ENCODE peak calls at places on chromosomes 16 and 17, in nine cellular contexts. One of them, this sample, is unnamed.

GRCh38 chr17:9150407-9151090 is 129.2 kb downstream of the NTN1 start:
- DNase-seq in transverse colon: peak
- DNase-seq in heart right ventricle: no peak
- DNase-seq in substantia nigra: no peak
- DNase-seq in Caki2: no peak
- DNase-seq in CD4-positive, CD25-positive, alpha-beta regulatory T cell: no peak
- DNase-seq in mesenteric fat pad: no peak
- DNase-seq in fibroblast of gingiva: no peak
- DNase-seq in CD8-positive, alpha-beta memory T cell: no peak
- DNase-seq in this sample: peak

GRCh38 chr17:19706791-19707727 is 9.3 kb downstream of the SLC47A2 start:
- DNase-seq in transverse colon: no peak
- DNase-seq in heart right ventricle: no peak
- DNase-seq in substantia nigra: no peak
- DNase-seq in Caki2: no peak
- DNase-seq in CD4-positive, CD25-positive, alpha-beta regulatory T cell: no peak
- DNase-seq in mesenteric fat pad: peak
- DNase-seq in fibroblast of gingiva: no peak
- DNase-seq in CD8-positive, alpha-beta memory T cell: no peak
- DNase-seq in this sample: no peak

GRCh38 chr17:9907883-9908648 is 3.0 kb upstream of the RCVRN start:
- DNase-seq in transverse colon: no peak
- DNase-seq in heart right ventricle: no peak
- DNase-seq in substantia nigra: no peak
- DNase-seq in Caki2: no peak
- DNase-seq in CD4-positive, CD25-positive, alpha-beta regulatory T cell: no peak
- DNase-seq in mesenteric fat pad: no peak
- DNase-seq in fibroblast of gingiva: no peak
- DNase-seq in CD8-positive, alpha-beta memory T cell: no peak
- DNase-seq in this sample: no peak

GRCh38 chr16:47777191-47777590 is 316.1 kb downstream of the PHKB start:
- DNase-seq in transverse colon: no peak
- DNase-seq in heart right ventricle: no peak
- DNase-seq in substantia nigra: no peak
- DNase-seq in Caki2: no peak
- DNase-seq in CD4-positive, CD25-positive, alpha-beta regulatory T cell: no peak
- DNase-seq in mesenteric fat pad: no peak
- DNase-seq in fibroblast of gingiva: no peak
- DNase-seq in CD8-positive, alpha-beta memory T cell: no peak
- DNase-seq in this sample: peak

GRCh38 chr17:56292010-56292409 is 138.7 kb downstream of the ANKFN1 start:
- DNase-seq in transverse colon: no peak
- DNase-seq in heart right ventricle: no peak
- DNase-seq in substantia nigra: no peak
- DNase-seq in Caki2: no peak
- DNase-seq in CD4-positive, CD25-positive, alpha-beta regulatory T cell: no peak
- DNase-seq in mesenteric fat pad: no peak
- DNase-seq in fibroblast of gingiva: peak
- DNase-seq in CD8-positive, alpha-beta memory T cell: no peak
- DNase-seq in this sample: peak

GRCh38 chr16:29664133-29664912 is 1.3 kb downstream of the SPN start:
- DNase-seq in transverse colon: peak
- DNase-seq in heart right ventricle: no peak
- DNase-seq in substantia nigra: no peak
- DNase-seq in Caki2: no peak
- DNase-seq in CD4-positive, CD25-positive, alpha-beta regulatory T cell: peak
- DNase-seq in mesenteric fat pad: no peak
- DNase-seq in fibroblast of gingiva: no peak
- DNase-seq in CD8-positive, alpha-beta memory T cell: peak
- DNase-seq in this sample: no peak

GRCh38 chr17:61395983-61396585 is 3.6 kb upstream of the TBX2 start:
- DNase-seq in transverse colon: no peak
- DNase-seq in heart right ventricle: no peak
- DNase-seq in substantia nigra: no peak
- DNase-seq in Caki2: no peak
- DNase-seq in CD4-positive, CD25-positive, alpha-beta regulatory T cell: no peak
- DNase-seq in mesenteric fat pad: no peak
- DNase-seq in fibroblast of gingiva: no peak
- DNase-seq in CD8-positive, alpha-beta memory T cell: no peak
- DNase-seq in this sample: no peak

GRCh38 chr16:56662357-56663354 is 4.9 kb downstream of the MT1F start:
- DNase-seq in transverse colon: no peak
- DNase-seq in heart right ventricle: no peak
- DNase-seq in substantia nigra: no peak
- DNase-seq in Caki2: no peak
- DNase-seq in CD4-positive, CD25-positive, alpha-beta regulatory T cell: no peak
- DNase-seq in mesenteric fat pad: no peak
- DNase-seq in fibroblast of gingiva: no peak
- DNase-seq in CD8-positive, alpha-beta memory T cell: peak
- DNase-seq in this sample: no peak

GRCh38 chr17:74369221-74369620 is 1.9 kb downstream of the GPR142 start:
- DNase-seq in transverse colon: peak
- DNase-seq in heart right ventricle: peak
- DNase-seq in substantia nigra: no peak
- DNase-seq in Caki2: no peak
- DNase-seq in CD4-positive, CD25-positive, alpha-beta regulatory T cell: no peak
- DNase-seq in mesenteric fat pad: no peak
- DNase-seq in fibroblast of gingiva: no peak
- DNase-seq in CD8-positive, alpha-beta memory T cell: no peak
- DNase-seq in this sample: no peak

GRCh38 chr17:33486135-33486886 is 193.2 kb upstream of the ASIC2 start:
- DNase-seq in transverse colon: no peak
- DNase-seq in heart right ventricle: no peak
- DNase-seq in substantia nigra: no peak
- DNase-seq in Caki2: no peak
- DNase-seq in CD4-positive, CD25-positive, alpha-beta regulatory T cell: no peak
- DNase-seq in mesenteric fat pad: no peak
- DNase-seq in fibroblast of gingiva: no peak
- DNase-seq in CD8-positive, alpha-beta memory T cell: no peak
- DNase-seq in this sample: no peak

GRCh38 chr16:52993179-52993578 is 59.5 kb downstream of the CHD9NB start:
- DNase-seq in transverse colon: no peak
- DNase-seq in heart right ventricle: no peak
- DNase-seq in substantia nigra: no peak
- DNase-seq in Caki2: no peak
- DNase-seq in CD4-positive, CD25-positive, alpha-beta regulatory T cell: no peak
- DNase-seq in mesenteric fat pad: no peak
- DNase-seq in fibroblast of gingiva: no peak
- DNase-seq in CD8-positive, alpha-beta memory T cell: no peak
- DNase-seq in this sample: no peak

GRCh38 chr17:65017375-65017774 is 39.2 kb downstream of the GNA13 start:
- DNase-seq in transverse colon: no peak
- DNase-seq in heart right ventricle: no peak
- DNase-seq in substantia nigra: no peak
- DNase-seq in Caki2: no peak
- DNase-seq in CD4-positive, CD25-positive, alpha-beta regulatory T cell: no peak
- DNase-seq in mesenteric fat pad: no peak
- DNase-seq in fibroblast of gingiva: no peak
- DNase-seq in CD8-positive, alpha-beta memory T cell: no peak
- DNase-seq in this sample: no peak

GRCh38 chr17:32120086-32120485 is 22.2 kb upstream of the RHOT1 start:
- DNase-seq in transverse colon: no peak
- DNase-seq in heart right ventricle: no peak
- DNase-seq in substantia nigra: no peak
- DNase-seq in Caki2: no peak
- DNase-seq in CD4-positive, CD25-positive, alpha-beta regulatory T cell: no peak
- DNase-seq in mesenteric fat pad: no peak
- DNase-seq in fibroblast of gingiva: no peak
- DNase-seq in CD8-positive, alpha-beta memory T cell: no peak
- DNase-seq in this sample: no peak

GRCh38 chr17:7025240-7025639 is 2.4 kb downstream of the BCL6B start:
- DNase-seq in transverse colon: no peak
- DNase-seq in heart right ventricle: no peak
- DNase-seq in substantia nigra: no peak
- DNase-seq in Caki2: peak
- DNase-seq in CD4-positive, CD25-positive, alpha-beta regulatory T cell: no peak
- DNase-seq in mesenteric fat pad: no peak
- DNase-seq in fibroblast of gingiva: no peak
- DNase-seq in CD8-positive, alpha-beta memory T cell: no peak
- DNase-seq in this sample: no peak

GRCh38 chr17:17700251-17700969 is 19.2 kb downstream of the RAI1 start:
- DNase-seq in transverse colon: peak
- DNase-seq in heart right ventricle: peak
- DNase-seq in substantia nigra: no peak
- DNase-seq in Caki2: no peak
- DNase-seq in CD4-positive, CD25-positive, alpha-beta regulatory T cell: no peak
- DNase-seq in mesenteric fat pad: no peak
- DNase-seq in fibroblast of gingiva: no peak
- DNase-seq in CD8-positive, alpha-beta memory T cell: no peak
- DNase-seq in this sample: no peak

GRCh38 chr17:2250140-2251095 is 53.2 kb downstream of the SMG6 start:
- DNase-seq in transverse colon: no peak
- DNase-seq in heart right ventricle: no peak
- DNase-seq in substantia nigra: no peak
- DNase-seq in Caki2: no peak
- DNase-seq in CD4-positive, CD25-positive, alpha-beta regulatory T cell: no peak
- DNase-seq in mesenteric fat pad: no peak
- DNase-seq in fibroblast of gingiva: no peak
- DNase-seq in CD8-positive, alpha-beta memory T cell: peak
- DNase-seq in this sample: no peak

GRCh38 chr16:48448799-48449481 is 63.7 kb upstream of the SIAH1 start:
- DNase-seq in transverse colon: no peak
- DNase-seq in heart right ventricle: no peak
- DNase-seq in substantia nigra: no peak
- DNase-seq in Caki2: no peak
- DNase-seq in CD4-positive, CD25-positive, alpha-beta regulatory T cell: no peak
- DNase-seq in mesenteric fat pad: peak
- DNase-seq in fibroblast of gingiva: no peak
- DNase-seq in CD8-positive, alpha-beta memory T cell: no peak
- DNase-seq in this sample: no peak

GRCh38 chr17:76907352-76907751 is 39.1 kb downstream of the MGAT5B start:
- DNase-seq in transverse colon: no peak
- DNase-seq in heart right ventricle: no peak
- DNase-seq in substantia nigra: no peak
- DNase-seq in Caki2: no peak
- DNase-seq in CD4-positive, CD25-positive, alpha-beta regulatory T cell: no peak
- DNase-seq in mesenteric fat pad: no peak
- DNase-seq in fibroblast of gingiva: no peak
- DNase-seq in CD8-positive, alpha-beta memory T cell: no peak
- DNase-seq in this sample: no peak

GRCh38 chr17:76529643-76530488 is 7.6 kb downstream of the CYGB start:
- DNase-seq in transverse colon: peak
- DNase-seq in heart right ventricle: peak
- DNase-seq in substantia nigra: no peak
- DNase-seq in Caki2: no peak
- DNase-seq in CD4-positive, CD25-positive, alpha-beta regulatory T cell: no peak
- DNase-seq in mesenteric fat pad: peak
- DNase-seq in fibroblast of gingiva: peak
- DNase-seq in CD8-positive, alpha-beta memory T cell: no peak
- DNase-seq in this sample: peak

GRCh38 chr16:15749371-15749770 is 99.3 kb downstream of the NDE1 start:
- DNase-seq in transverse colon: no peak
- DNase-seq in heart right ventricle: no peak
- DNase-seq in substantia nigra: no peak
- DNase-seq in Caki2: peak
- DNase-seq in CD4-positive, CD25-positive, alpha-beta regulatory T cell: no peak
- DNase-seq in mesenteric fat pad: no peak
- DNase-seq in fibroblast of gingiva: no peak
- DNase-seq in CD8-positive, alpha-beta memory T cell: no peak
- DNase-seq in this sample: no peak

GRCh38 chr17:76276461-76277299 is 11.5 kb downstream of the UBALD2 start:
- DNase-seq in transverse colon: no peak
- DNase-seq in heart right ventricle: no peak
- DNase-seq in substantia nigra: no peak
- DNase-seq in Caki2: no peak
- DNase-seq in CD4-positive, CD25-positive, alpha-beta regulatory T cell: no peak
- DNase-seq in mesenteric fat pad: no peak
- DNase-seq in fibroblast of gingiva: peak
- DNase-seq in CD8-positive, alpha-beta memory T cell: no peak
- DNase-seq in this sample: peak

GRCh38 chr17:74864866-74865395 is 5.2 kb upstream of the GRIN2C start:
- DNase-seq in transverse colon: peak
- DNase-seq in heart right ventricle: peak
- DNase-seq in substantia nigra: peak
- DNase-seq in Caki2: peak
- DNase-seq in CD4-positive, CD25-positive, alpha-beta regulatory T cell: peak
- DNase-seq in mesenteric fat pad: no peak
- DNase-seq in fibroblast of gingiva: peak
- DNase-seq in CD8-positive, alpha-beta memory T cell: peak
- DNase-seq in this sample: peak

GRCh38 chr16:66484453-66485213 is 57.5 kb downstream of the BEAN1 start:
- DNase-seq in transverse colon: no peak
- DNase-seq in heart right ventricle: no peak
- DNase-seq in substantia nigra: no peak
- DNase-seq in Caki2: no peak
- DNase-seq in CD4-positive, CD25-positive, alpha-beta regulatory T cell: no peak
- DNase-seq in mesenteric fat pad: peak
- DNase-seq in fibroblast of gingiva: no peak
- DNase-seq in CD8-positive, alpha-beta memory T cell: no peak
- DNase-seq in this sample: no peak

GRCh38 chr16:25108054-25108453 is 3.5 kb upstream of the LCMT1 start:
- DNase-seq in transverse colon: peak
- DNase-seq in heart right ventricle: no peak
- DNase-seq in substantia nigra: no peak
- DNase-seq in Caki2: peak
- DNase-seq in CD4-positive, CD25-positive, alpha-beta regulatory T cell: peak
- DNase-seq in mesenteric fat pad: no peak
- DNase-seq in fibroblast of gingiva: no peak
- DNase-seq in CD8-positive, alpha-beta memory T cell: peak
- DNase-seq in this sample: peak

GRCh38 chr17:83064732-83065659 is 14.4 kb upstream of the METRNL start:
- DNase-seq in transverse colon: peak
- DNase-seq in heart right ventricle: peak
- DNase-seq in substantia nigra: no peak
- DNase-seq in Caki2: no peak
- DNase-seq in CD4-positive, CD25-positive, alpha-beta regulatory T cell: no peak
- DNase-seq in mesenteric fat pad: peak
- DNase-seq in fibroblast of gingiva: no peak
- DNase-seq in CD8-positive, alpha-beta memory T cell: no peak
- DNase-seq in this sample: no peak

GRCh38 chr17:37506678-37507077 is 17.0 kb downstream of the DUSP14 start:
- DNase-seq in transverse colon: no peak
- DNase-seq in heart right ventricle: no peak
- DNase-seq in substantia nigra: no peak
- DNase-seq in Caki2: no peak
- DNase-seq in CD4-positive, CD25-positive, alpha-beta regulatory T cell: no peak
- DNase-seq in mesenteric fat pad: no peak
- DNase-seq in fibroblast of gingiva: no peak
- DNase-seq in CD8-positive, alpha-beta memory T cell: no peak
- DNase-seq in this sample: peak

GRCh38 chr17:4920351-4921048 is 11.6 kb upstream of the GP1BA start:
- DNase-seq in transverse colon: no peak
- DNase-seq in heart right ventricle: no peak
- DNase-seq in substantia nigra: no peak
- DNase-seq in Caki2: no peak
- DNase-seq in CD4-positive, CD25-positive, alpha-beta regulatory T cell: no peak
- DNase-seq in mesenteric fat pad: no peak
- DNase-seq in fibroblast of gingiva: peak
- DNase-seq in CD8-positive, alpha-beta memory T cell: no peak
- DNase-seq in this sample: no peak

GRCh38 chr17:77140878-77141767 is at the start of gene SEC14L1:
- DNase-seq in transverse colon: peak
- DNase-seq in heart right ventricle: peak
- DNase-seq in substantia nigra: no peak
- DNase-seq in Caki2: peak
- DNase-seq in CD4-positive, CD25-positive, alpha-beta regulatory T cell: peak
- DNase-seq in mesenteric fat pad: no peak
- DNase-seq in fibroblast of gingiva: no peak
- DNase-seq in CD8-positive, alpha-beta memory T cell: peak
- DNase-seq in this sample: peak

GRCh38 chr17:2369551-2370210 is 31.2 kb downstream of the MNT start:
- DNase-seq in transverse colon: no peak
- DNase-seq in heart right ventricle: no peak
- DNase-seq in substantia nigra: no peak
- DNase-seq in Caki2: no peak
- DNase-seq in CD4-positive, CD25-positive, alpha-beta regulatory T cell: no peak
- DNase-seq in mesenteric fat pad: no peak
- DNase-seq in fibroblast of gingiva: no peak
- DNase-seq in CD8-positive, alpha-beta memory T cell: no peak
- DNase-seq in this sample: peak

GRCh38 chr16:12158428-12158827 is 181.9 kb downstream of the SNX29 start:
- DNase-seq in transverse colon: no peak
- DNase-seq in heart right ventricle: no peak
- DNase-seq in substantia nigra: no peak
- DNase-seq in Caki2: no peak
- DNase-seq in CD4-positive, CD25-positive, alpha-beta regulatory T cell: no peak
- DNase-seq in mesenteric fat pad: no peak
- DNase-seq in fibroblast of gingiva: peak
- DNase-seq in CD8-positive, alpha-beta memory T cell: no peak
- DNase-seq in this sample: peak

GRCh38 chr17:42845918-42846593 is 1.7 kb downstream of the AOC2 start:
- DNase-seq in transverse colon: no peak
- DNase-seq in heart right ventricle: no peak
- DNase-seq in substantia nigra: no peak
- DNase-seq in Caki2: peak
- DNase-seq in CD4-positive, CD25-positive, alpha-beta regulatory T cell: no peak
- DNase-seq in mesenteric fat pad: peak
- DNase-seq in fibroblast of gingiva: peak
- DNase-seq in CD8-positive, alpha-beta memory T cell: no peak
- DNase-seq in this sample: peak

This sample was measured in astrocyte of the hippocampus.